ENCODE peak calls at places on chromosomes 12 and 14, in four cellular contexts. K is CD8-positive, alpha-beta T cell; N is nephron progenitor cell; H is fibroblast of the aortic adventitia. F is an unnamed sample.

GRCh38 chr12:128829870-128830504 is 6.2 kb upstream of the SLC15A4 start:
- DNase-seq in K (no peak), H (no peak), N (no peak), F (no peak)

GRCh38 chr12:130838284-130838950 is 633 bp downstream of the STX2 start:
- DNase-seq in N (no peak), K (peak), H (no peak), F (no peak)

GRCh38 chr12:68290126-68290525 is 36.7 kb upstream of the IL22 start:
- DNase-seq in K (no peak), H (no peak), N (no peak), F (no peak)

GRCh38 chr12:90065301-90065801 is 356.7 kb upstream of the ATP2B1 start:
- DNase-seq in N (no peak), K (no peak), H (no peak), F (no peak)

GRCh38 chr14:73712540-73713141 is 1.5 kb downstream of the PNMA1 start:
- DNase-seq in N (no peak), H (peak), K (no peak), F (no peak)

GRCh38 chr14:50830932-50831703 is at the start of gene NIN:
- DNase-seq in K (peak), N (peak), H (peak), F (peak)

GRCh38 chr12:93167841-93168492 is 209.8 kb upstream of the NUDT4 start:
- DNase-seq in K (no peak), N (no peak), H (no peak), F (no peak)

GRCh38 chr14:68704736-68705720 is 87.8 kb downstream of the ZFP36L1 start:
- DNase-seq in N (no peak), K (no peak), H (peak), F (no peak)

GRCh38 chr14:38197761-38198345 is 9.9 kb upstream of the SSTR1 start:
- DNase-seq in H (no peak), K (no peak), N (no peak), F (no peak)

DNA sequence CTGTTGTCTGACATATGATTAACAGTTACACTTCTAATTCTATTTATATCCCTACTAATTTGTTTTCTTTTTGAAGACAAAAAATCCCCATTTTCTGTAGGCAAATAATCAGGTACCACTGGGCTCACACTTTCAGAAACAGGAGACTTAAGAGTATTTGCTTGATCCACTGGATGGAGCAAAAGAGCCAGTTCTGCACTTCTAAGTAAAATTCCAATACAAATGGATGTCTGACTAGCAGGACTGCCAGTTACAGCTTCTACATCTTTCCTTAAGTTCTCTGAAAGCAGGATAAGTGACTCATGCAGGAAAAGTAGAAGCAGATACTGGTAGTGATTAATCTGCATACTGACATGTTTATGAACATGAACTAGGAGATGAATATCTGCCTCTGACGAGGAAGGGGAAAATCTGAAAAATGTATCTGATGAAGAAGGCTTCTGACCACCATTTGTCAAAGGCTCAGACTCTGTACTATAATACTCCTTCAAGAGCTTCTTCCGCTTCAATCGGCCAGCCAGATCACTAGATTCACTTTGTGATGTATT is 73.8 kb upstream of the ANKS1B start:
- DNase-seq in N (no peak), H (peak), K (no peak), F (no peak)
- TF ChIP-seq CTCF in N (no peak), H (peak), K (no peak), F (no peak)

GRCh38 chr12:50375802-50376201 is 20.6 kb downstream of the FAM186A start:
- DNase-seq in N (no peak), H (no peak), K (no peak), F (no peak)
- TF ChIP-seq CTCF in N (no peak), H (no peak), K (no peak), F (no peak)

DNA sequence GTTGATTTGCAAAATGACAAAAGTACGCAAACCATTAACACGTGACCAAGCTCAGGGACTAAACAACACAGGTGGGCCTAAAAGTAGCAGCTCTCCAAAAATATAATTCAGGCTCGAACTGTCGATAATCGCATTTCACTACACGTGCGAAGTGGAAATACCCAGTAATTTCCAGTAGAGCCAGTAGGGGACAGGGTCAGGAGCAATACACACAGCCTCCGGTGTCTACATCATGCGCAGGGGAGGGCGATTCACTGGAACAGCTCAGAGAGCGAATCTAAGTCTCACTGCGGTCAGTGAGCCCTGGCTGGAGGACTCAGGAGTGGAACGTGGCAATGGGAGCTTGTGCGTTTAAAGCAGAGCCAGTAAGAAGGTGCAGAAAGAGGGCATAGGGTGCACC is 40.4 kb downstream of the SETD3 start:
- DNase-seq in K (no peak), N (no peak), H (no peak), F (no peak)
- TF ChIP-seq CTCF in K (no peak), N (no peak), H (no peak), F (peak)

GRCh38 chr12:51549637-51550036 is 41.4 kb upstream of the SCN8A start:
- DNase-seq in H (no peak), K (no peak), N (no peak), F (no peak)
- TF ChIP-seq CTCF in H (no peak), K (no peak), N (no peak), F (no peak)

GRCh38 chr14:41925409-41925808 is 318.7 kb downstream of the LRFN5 start:
- DNase-seq in N (no peak), K (no peak), H (peak), F (no peak)
- TF ChIP-seq CTCF in N (peak), K (no peak), H (peak), F (peak)

GRCh38 chr14:70856851-70857498 is 47.7 kb upstream of the MAP3K9 start:
- DNase-seq in N (no peak), K (no peak), H (peak), F (no peak)

GRCh38 chr14:70855486-70855885 is 46.2 kb upstream of the MAP3K9 start:
- DNase-seq in K (no peak), N (no peak), H (no peak), F (no peak)

GRCh38 chr14:70857499-70857895 is 48.2 kb upstream of the MAP3K9 start:
- DNase-seq in N (no peak), H (no peak), K (no peak), F (no peak)

DNA sequence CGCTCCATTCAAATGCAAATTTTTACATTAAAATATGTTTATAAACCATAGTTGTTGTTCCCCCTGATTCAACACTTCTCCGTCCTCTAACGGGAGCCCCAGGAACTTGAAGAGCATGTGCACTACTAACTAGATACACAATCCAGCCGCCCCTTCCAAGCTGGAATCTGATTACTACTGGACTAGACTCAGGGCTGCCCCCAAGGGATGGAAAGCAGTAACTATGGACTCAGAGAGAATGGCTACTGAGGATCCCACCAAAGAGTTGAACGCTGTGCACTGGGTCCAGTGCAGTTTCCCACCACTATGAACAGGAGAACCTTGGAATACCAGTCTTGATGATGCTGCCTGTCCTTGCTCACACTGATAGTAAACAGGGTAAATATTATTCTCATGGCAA is 48.6 kb upstream of the PCNX1 start:
- DNase-seq in K (no peak), N (no peak), H (no peak), F (no peak)
- TF ChIP-seq CTCF in K (no peak), N (no peak), H (no peak), F (no peak)

DNA sequence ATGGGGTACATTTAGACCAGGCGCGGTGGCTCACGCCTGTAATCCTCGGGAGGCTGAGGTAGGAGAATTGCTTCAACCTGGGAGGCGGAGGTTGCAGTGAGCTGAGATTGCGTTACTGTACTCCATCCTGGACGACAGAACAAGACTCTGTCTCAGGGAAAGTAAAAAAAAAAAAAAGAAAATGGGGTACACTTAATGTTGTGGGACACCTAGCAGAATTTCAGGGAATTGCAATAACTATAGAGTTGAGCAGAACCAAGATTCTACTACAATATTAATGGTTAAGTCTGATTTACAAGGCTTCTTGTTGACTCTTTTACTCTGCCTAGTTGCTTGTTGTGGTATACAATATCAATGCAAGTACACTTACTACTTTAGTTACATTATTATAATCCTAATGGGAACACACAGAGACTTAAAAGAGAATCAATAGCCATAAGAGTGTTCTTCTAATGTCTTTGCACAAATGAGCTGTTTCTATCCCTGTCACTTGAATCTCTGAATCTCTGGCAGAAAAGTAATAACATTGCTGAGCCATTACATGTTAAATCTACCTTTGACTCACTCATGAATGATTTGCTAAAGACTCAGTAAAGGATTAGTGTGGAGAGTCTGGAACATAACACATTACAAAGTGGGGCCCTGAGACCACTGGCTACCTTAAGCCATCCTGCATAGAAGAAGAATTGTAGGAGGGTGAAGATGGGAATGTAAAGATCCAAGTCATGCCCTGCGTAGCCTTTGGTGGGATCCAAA is 22.7 kb downstream of the BEST3 start:
- DNase-seq in N (no peak), K (no peak), H (no peak), F (no peak)
- TF ChIP-seq CTCF in N (no peak), K (no peak), H (no peak), F (peak)

DNA sequence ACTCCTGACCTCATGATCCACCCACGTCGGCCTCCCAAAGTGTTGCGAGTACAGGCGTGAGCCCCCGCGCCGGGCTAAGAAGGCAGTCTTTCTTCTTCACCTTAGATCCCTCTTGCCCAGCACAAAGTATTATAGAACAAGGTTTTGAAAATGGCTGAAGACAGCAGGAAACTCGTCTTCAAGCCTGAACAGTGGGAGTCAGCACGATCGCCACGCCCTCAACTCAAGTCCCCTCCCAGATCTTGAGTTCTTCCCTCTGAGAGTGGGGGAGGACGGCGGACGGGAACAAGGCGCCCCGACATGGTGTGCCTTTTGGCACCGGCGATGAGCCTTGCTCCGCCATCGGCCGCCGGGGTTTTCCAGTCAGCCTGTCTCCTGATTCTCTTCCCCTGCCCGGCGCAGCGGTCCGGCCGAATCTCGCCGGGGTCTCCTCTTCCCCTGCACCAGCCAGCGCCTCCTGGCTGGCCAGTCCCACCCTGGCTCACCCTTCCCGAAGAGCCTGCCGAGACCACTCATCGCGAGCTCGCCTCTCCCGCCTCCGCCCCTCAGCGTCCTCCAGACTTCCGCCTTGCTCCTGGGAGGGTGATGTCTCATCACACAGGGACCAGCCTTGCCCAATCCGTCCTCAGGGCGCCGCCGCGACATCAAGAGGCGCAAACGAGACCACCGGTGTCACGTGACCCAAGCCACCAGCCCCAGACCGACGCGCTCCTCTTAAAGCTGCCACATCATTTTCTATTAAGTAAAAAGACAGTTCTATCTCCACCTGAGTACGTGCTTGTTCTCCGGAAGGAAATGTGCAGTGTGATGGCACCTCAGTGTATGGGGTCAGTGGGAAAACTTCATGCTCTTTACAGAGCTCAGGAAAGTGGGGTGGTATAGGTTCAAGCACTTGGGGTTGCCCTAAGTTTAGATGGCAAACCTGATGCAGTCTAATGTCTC is at the start of gene CHMP4A:
- DNase-seq in N (peak), H (peak), K (peak), F (peak)
- TF ChIP-seq CTCF in N (no peak), H (peak), K (no peak), F (peak)

GRCh38 chr14:89237923-89238529 is 179.0 kb downstream of the FOXN3 start:
- DNase-seq in N (no peak), H (no peak), K (no peak), F (no peak)
- TF ChIP-seq CTCF in N (no peak), H (peak), K (no peak), F (peak)